ENCODE peak calls at places on chromosomes 4 and X, in nine cellular contexts. T is tibial artery, R is neural progenitor cell, Z is upper lobe of right lung, S is AG09309, I is fibroblast of pulmonary artery, A is GM13976, X is HCT116, B is NB4. O is an unnamed sample.

GRCh38 chr4:99818661-99819060 is 2.0 kb downstream of the DAPP1 start:
- DNase-seq in S (no peak), X (no peak), Z (no peak), A (no peak), B (no peak), I (no peak), T (no peak), R (no peak), O (no peak)

GRCh38 chr4:186840222-186840701 is 116.6 kb upstream of the FAT1 start:
- DNase-seq in S (no peak), Z (no peak), T (peak; percentile 84), R (no peak), A (no peak), X (peak; percentile 81), B (no peak), I (no peak), O (no peak)

GRCh38 chr4:148196168-148196567 is 246.0 kb downstream of the NR3C2 start:
- DNase-seq in A (no peak), R (no peak), I (no peak), T (no peak), X (no peak), Z (no peak), B (no peak), S (no peak), O (no peak)

GRCh38 chr4:153166971-153167501 is 37.2 kb upstream of the TRIM2 start:
- DNase-seq in S (no peak), R (no peak), X (no peak), A (no peak), B (no peak), Z (no peak), T (no peak), I (peak; percentile 80), O (no peak)

GRCh38 chr4:116486401-116486800 is 599.0 kb downstream of the TRAM1L1 start:
- DNase-seq in T (no peak), B (no peak), I (no peak), S (no peak), X (no peak), A (no peak), Z (no peak), R (no peak), O (no peak)

GRCh38 chrX:108268434-108269080 is 169.7 kb downstream of the COL4A6 start:
- DNase-seq in I (peak; percentile 18), Z (no peak), R (no peak), A (no peak), B (no peak), S (no peak), X (no peak), T (no peak), O (no peak)

GRCh38 chr4:101528526-101528925 is 181.2 kb upstream of the PPP3CA start:
- DNase-seq in A (no peak), Z (no peak), I (no peak), X (no peak), S (no peak), B (no peak), T (no peak), R (no peak), O (no peak)

GRCh38 chrX:68443155-68443868 is 10.0 kb upstream of the OPHN1 start:
- DNase-seq in R (no peak), T (no peak), I (peak; percentile 45), Z (no peak), S (no peak), X (no peak), B (peak; percentile 12), A (no peak), O (no peak)

GRCh38 chrX:153414838-153415552 is 3.7 kb downstream of the ZFP92 start:
- DNase-seq in A (no peak), X (no peak), B (peak; percentile 36), Z (peak; percentile 70), I (peak; percentile 18), S (no peak), R (no peak), T (no peak), O (no peak)

GRCh38 chr4:118753096-118753495 is 67.9 kb downstream of the METTL14 start:
- DNase-seq in R (no peak), T (no peak), A (no peak), Z (no peak), S (no peak), B (no peak), I (no peak), X (no peak), O (no peak)

GRCh38 chr4:184383497-184384055 is 90.8 kb downstream of the IRF2 start:
- DNase-seq in Z (no peak), B (no peak), S (peak; percentile 80), T (peak; percentile 73), X (peak; percentile 24), A (no peak), I (peak; percentile 96), R (no peak), O (no peak)

GRCh38 chrX:12225073-12225472 is 86.8 kb downstream of the FRMPD4 start:
- DNase-seq in S (no peak), A (no peak), I (no peak), Z (no peak), B (no peak), R (no peak), X (no peak), T (no peak), O (no peak)

GRCh38 chrX:44245730-44246129 is 97.7 kb downstream of the EFHC2 start:
- DNase-seq in B (no peak), A (no peak), Z (no peak), T (no peak), R (no peak), S (no peak), I (no peak), X (no peak), O (no peak)

GRCh38 chr4:145618210-145618911 is 824 bp upstream of the MMAA start:
- DNase-seq in B (peak; percentile 43), X (no peak), A (peak; percentile 31), T (no peak), Z (no peak), I (peak; percentile 35), S (no peak), R (peak; percentile 4), O (peak; percentile 31)

GRCh38 chrX:79082886-79083285 is 61.6 kb upstream of the GPR174 start:
- DNase-seq in B (no peak), Z (no peak), I (no peak), T (no peak), S (no peak), R (no peak), A (no peak), X (no peak), O (no peak)

GRCh38 chr4:110970642-110971041 is 347.8 kb upstream of the PITX2 start:
- DNase-seq in I (peak; percentile 23), T (no peak), Z (no peak), A (peak; percentile 1), B (peak; percentile 69), X (peak; percentile 65), S (no peak), R (peak; percentile 79), O (peak; percentile 29)

GRCh38 chrX:154476821-154477220 is 2.3 kb downstream of the LAGE3 start:
- DNase-seq in S (no peak), T (no peak), X (no peak), A (no peak), R (no peak), B (no peak), I (no peak), Z (peak; percentile 10), O (no peak)

DNA sequence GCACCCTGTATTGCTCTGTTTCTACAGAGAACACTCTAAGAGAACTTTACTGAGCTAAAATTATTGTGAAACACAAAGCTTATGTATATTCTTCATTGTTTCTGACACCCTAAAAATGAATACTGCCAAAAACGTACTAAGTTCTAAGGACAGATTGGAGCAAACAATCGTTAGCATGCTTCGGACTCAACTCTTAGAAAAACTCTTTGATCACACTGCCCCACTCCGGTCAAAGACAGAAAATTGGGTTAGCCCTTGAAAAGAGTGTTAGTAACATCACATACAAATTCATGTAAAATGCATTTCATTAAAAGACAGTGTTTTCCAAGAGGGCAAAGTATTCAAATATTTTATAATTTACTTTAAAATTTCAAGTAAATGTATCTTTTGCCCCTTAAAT is 177.4 kb downstream of the DCHS2 start:
- DNase-seq in X (peak; percentile 37), B (no peak), I (peak; percentile 40), T (no peak), R (peak; percentile 36), A (no peak), S (peak; percentile 29), Z (no peak), O (no peak)
- TF ChIP-seq CTCF in X (peak; percentile 49), B (no peak), I (peak; percentile 16), T (no peak), R (peak; percentile 47), A (no peak), S (peak; percentile 57), Z (peak; percentile 39), O (no peak)

GRCh38 chr4:172232966-172233365 is 419.8 kb downstream of the GALNTL6 start:
- DNase-seq in T (no peak), I (no peak), X (peak; percentile 29), R (peak; percentile 54), Z (no peak), A (no peak), S (no peak), B (no peak), O (no peak)
- TF ChIP-seq CTCF in T (no peak), I (no peak), X (peak; percentile 23), R (peak; percentile 36), Z (no peak), A (no peak), S (no peak), B (no peak), O (no peak)

DNA sequence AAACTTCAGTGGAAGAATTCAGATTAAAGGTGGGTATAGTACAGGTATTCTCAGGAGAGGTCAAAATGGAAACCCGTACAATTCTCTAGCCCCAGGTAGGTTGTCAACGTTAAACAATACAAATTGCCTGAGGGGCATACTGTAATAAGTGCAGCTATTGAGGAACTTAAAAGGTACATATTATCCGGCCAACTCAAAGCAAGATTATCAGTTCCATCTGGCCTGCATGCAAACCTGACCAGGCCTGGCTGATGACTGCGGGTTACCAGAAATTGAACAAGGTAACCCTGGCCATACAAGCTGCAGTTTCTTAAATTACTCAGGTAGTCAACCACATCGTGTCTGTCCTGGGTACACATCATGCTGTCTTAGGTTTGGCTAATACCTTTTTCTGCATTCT is 12.3 kb upstream of the ZNF630 start:
- DNase-seq in B (no peak), X (no peak), R (no peak), Z (no peak), T (no peak), S (no peak), A (no peak), I (no peak), O (no peak)
- TF ChIP-seq CTCF in B (no peak), X (no peak), R (no peak), Z (no peak), T (no peak), S (no peak), A (no peak), I (no peak), O (no peak)

GRCh38 chrX:41862562-41863184 is 60.7 kb downstream of the CASK start:
- DNase-seq in T (no peak), R (no peak), X (no peak), Z (no peak), B (no peak), S (no peak), A (no peak), I (no peak), O (no peak)

GRCh38 chrX:41857670-41858069 is 65.7 kb downstream of the CASK start:
- DNase-seq in T (no peak), X (no peak), R (no peak), I (no peak), Z (no peak), A (no peak), S (no peak), B (no peak), O (no peak)

GRCh38 chrX:41863343-41864203 is 59.8 kb downstream of the CASK start:
- DNase-seq in A (no peak), S (no peak), I (no peak), R (no peak), X (no peak), T (no peak), Z (no peak), B (no peak), O (no peak)

GRCh38 chrX:41858161-41858775 is 65.1 kb downstream of the CASK start:
- DNase-seq in S (no peak), X (no peak), A (no peak), I (no peak), Z (no peak), B (no peak), T (no peak), R (peak; percentile 5), O (no peak)
- TF ChIP-seq CTCF in S (no peak), X (no peak), A (no peak), I (no peak), Z (no peak), B (no peak), T (no peak), R (no peak), O (no peak)